ENCODE peak calls at places on chromosomes 13 and 19, in nine cellular contexts. J is GM23248, K is neural progenitor cell, D is PC-3, E is HCT116, Q is OCI-LY7, T is hepatocyte, H is GM23338, V is SK-N-SH. G is an unnamed sample.

GRCh38 chr19:8423821-8424223 is 10.7 kb downstream of the MARCHF2 start:
- DNase-seq in H (peak), D (peak), Q (no peak), E (peak), V (peak), T (peak), J (peak), K (no peak), G (no peak)

GRCh38 chr19:29364999-29365398 is 152.0 kb upstream of the UQCRFS1 start:
- DNase-seq in Q (no peak), E (no peak), J (no peak), T (no peak), K (no peak), H (no peak), V (no peak), D (no peak), G (no peak)

GRCh38 chr19:4889034-4889825 is 13.5 kb downstream of the ARRDC5 start:
- DNase-seq in H (no peak), V (no peak), Q (no peak), J (peak), K (no peak), T (no peak), E (no peak), D (peak), G (no peak)

GRCh38 chr19:3202346-3202745 is 16.6 kb downstream of the NCLN start:
- DNase-seq in Q (no peak), K (no peak), E (no peak), T (no peak), H (no peak), D (no peak), J (no peak), V (no peak), G (no peak)

GRCh38 chr13:60267498-60268202 is 103.9 kb upstream of the DIAPH3 start:
- DNase-seq in V (no peak), E (no peak), Q (peak), D (no peak), T (peak), H (peak), K (peak), J (peak), G (no peak)

GRCh38 chr13:40269086-40269485 is 397.4 kb downstream of the FOXO1 start:
- DNase-seq in K (no peak), J (no peak), D (no peak), H (no peak), Q (no peak), T (no peak), E (no peak), V (no peak), G (no peak)

GRCh38 chr19:39303373-39304184 is 7.4 kb downstream of the IFNL1 start:
- DNase-seq in E (no peak), V (no peak), J (no peak), Q (no peak), T (peak), D (no peak), H (peak), K (peak), G (no peak)

GRCh38 chr13:107680115-107680514 is 535.2 kb downstream of the LIG4 start:
- DNase-seq in K (no peak), H (no peak), D (peak), V (peak), J (peak), Q (no peak), E (no peak), T (no peak), G (no peak)

GRCh38 chr19:13959962-13960862 is 7.9 kb downstream of the DCAF15 start:
- DNase-seq in V (peak), D (no peak), E (no peak), K (peak), Q (no peak), H (peak), J (peak), T (peak), G (no peak)

GRCh38 chr13:85825454-85825853 is 26.2 kb upstream of the SLITRK6 start:
- DNase-seq in D (no peak), J (no peak), K (no peak), H (no peak), T (no peak), Q (no peak), E (no peak), V (no peak), G (no peak)

GRCh38 chr13:50376895-50377575 is 361.8 kb downstream of the KCNRG start:
- DNase-seq in T (no peak), J (no peak), Q (no peak), K (peak), D (peak), E (no peak), H (peak), V (no peak), G (no peak)

GRCh38 chr19:23403581-23404324 is 8.5 kb upstream of the ZNF91 start:
- DNase-seq in T (peak), D (no peak), H (peak), E (no peak), V (no peak), J (no peak), Q (no peak), K (peak), G (no peak)

GRCh38 chr19:40596608-40597328 is 4.4 kb upstream of the LTBP4 start:
- DNase-seq in Q (no peak), J (peak), V (peak), K (peak), D (peak), E (peak), T (peak), H (peak), G (no peak)

GRCh38 chr19:10503002-10503789 is at the start of gene KEAP1:
- DNase-seq in T (peak), D (peak), J (peak), K (peak), H (peak), V (peak), Q (peak), E (no peak), G (peak)

GRCh38 chr19:17323973-17324327 is 10.7 kb downstream of the ANO8 start:
- DNase-seq in V (no peak), K (no peak), Q (no peak), E (no peak), D (no peak), J (no peak), T (no peak), H (no peak), G (no peak)

GRCh38 chr13:48199404-48199991 is 33.5 kb upstream of the ITM2B start:
- DNase-seq in Q (no peak), D (no peak), K (no peak), T (no peak), E (no peak), J (no peak), V (no peak), H (no peak), G (no peak)

GRCh38 chr19:53871448-53871847 is 3.8 kb downstream of the MYADM start:
- DNase-seq in K (no peak), Q (no peak), J (no peak), E (no peak), H (no peak), V (no peak), D (no peak), T (no peak), G (no peak)

GRCh38 chr13:94112227-94112626 is 367.3 kb downstream of the DCT start:
- DNase-seq in E (no peak), H (no peak), T (no peak), V (no peak), J (peak), Q (no peak), D (peak), K (no peak), G (no peak)

GRCh38 chr13:36310417-36311108 is 12.9 kb upstream of the CCDC169 start:
- DNase-seq in T (no peak), V (no peak), E (no peak), H (no peak), Q (no peak), D (no peak), K (no peak), J (no peak), G (no peak)

GRCh38 chr19:8210660-8211101 is 1.5 kb downstream of the CERS4 start:
- DNase-seq in H (no peak), D (no peak), T (peak), J (no peak), E (no peak), Q (peak), V (no peak), K (no peak), G (no peak)

GRCh38 chr13:100394005-100394695 is 194.4 kb downstream of the GGACT start:
- DNase-seq in J (peak), E (peak), T (no peak), V (peak), K (no peak), D (no peak), H (no peak), Q (no peak), G (peak)

GRCh38 chr13:101111894-101112293 is 304.4 kb downstream of the NALCN start:
- DNase-seq in E (no peak), K (no peak), H (no peak), V (no peak), J (no peak), D (peak), Q (no peak), T (no peak), G (no peak)

GRCh38 chr19:45636275-45636674 is 2.9 kb downstream of the EML2 start:
- DNase-seq in H (no peak), T (no peak), E (no peak), V (no peak), J (no peak), D (no peak), Q (no peak), K (no peak), G (no peak)
- TF ChIP-seq EZH2phosphoT487 in H (no peak), T (no peak), E (no peak), V (no peak), J (no peak), D (no peak), Q (no peak), K (no peak), G (no peak)

DNA sequence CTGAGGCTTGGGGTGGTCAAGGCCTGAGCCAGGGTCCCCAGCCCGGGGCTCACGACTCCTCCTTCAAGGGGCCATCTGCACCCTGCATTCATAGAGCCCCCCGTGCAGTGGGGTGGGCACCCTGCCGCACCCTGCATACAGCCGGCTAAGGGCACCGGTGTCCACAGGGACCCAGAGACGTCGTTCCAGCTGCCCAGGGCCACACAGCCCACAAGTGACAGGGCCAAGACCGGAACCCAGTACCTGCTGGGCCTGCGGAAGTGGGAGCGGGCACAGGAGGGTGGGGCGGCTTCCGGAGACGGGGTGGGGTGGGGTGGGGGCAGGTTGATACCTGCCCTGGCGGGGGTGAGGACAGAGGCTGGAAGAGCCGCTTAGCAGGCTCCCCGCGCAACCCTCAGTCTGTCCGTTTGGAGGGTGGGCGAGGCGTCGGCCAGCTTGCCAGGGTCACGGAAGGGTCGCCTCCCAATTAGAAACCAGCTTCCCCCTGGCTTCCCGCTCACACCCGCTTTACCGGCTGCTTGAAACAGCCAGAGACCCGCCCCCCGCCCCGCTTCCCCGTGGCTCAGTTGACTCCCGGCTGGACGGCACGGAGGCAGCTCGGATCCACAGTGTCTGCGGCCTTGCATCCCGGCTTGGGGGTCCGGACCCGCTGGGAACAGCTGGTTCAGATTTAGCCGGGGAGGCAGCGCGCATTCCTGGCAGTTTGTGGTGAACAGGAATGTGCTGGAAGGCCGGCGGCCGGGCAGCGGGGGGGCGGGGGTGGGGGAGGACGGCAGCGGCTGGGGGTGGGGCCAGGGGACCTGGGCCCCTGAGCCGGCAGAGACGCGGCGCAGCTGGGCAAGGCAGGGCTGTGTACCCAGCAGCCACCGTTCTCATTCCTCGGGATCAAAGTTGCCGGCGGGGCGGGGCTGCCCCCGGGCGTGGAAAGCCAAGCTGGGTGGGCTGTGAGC is 1.8 kb downstream of the CNN2 start:
- DNase-seq in T (peak), V (peak), Q (peak), K (peak), D (peak), J (peak), E (peak), H (peak), G (peak)
- H2AFZ ChIP-seq in T (no peak), V (no peak), Q (no peak), K (no peak), D (peak), J (no peak), E (no peak), H (no peak), G (peak)

GRCh38 chr19:1401138-1401888 is at the start of gene GAMT:
- DNase-seq in E (no peak), H (peak), V (peak), J (peak), T (peak), K (peak), D (peak), Q (peak), G (peak)
- TF ChIP-seq EZH2phosphoT487 in E (no peak), H (no peak), V (no peak), J (no peak), T (no peak), K (no peak), D (no peak), Q (no peak), G (no peak)

GRCh38 chr13:97279913-97280312 is 57.8 kb downstream of the MBNL2 start:
- DNase-seq in Q (no peak), T (no peak), D (peak), H (no peak), K (no peak), E (no peak), V (no peak), J (peak), G (no peak)

GRCh38 chr13:97279079-97279411 is 56.9 kb downstream of the MBNL2 start:
- DNase-seq in E (no peak), T (no peak), V (no peak), H (no peak), J (peak), K (no peak), Q (no peak), D (no peak), G (no peak)

GRCh38 chr13:97280478-97280877 is 58.3 kb downstream of the MBNL2 start:
- DNase-seq in H (no peak), E (no peak), T (no peak), D (no peak), V (peak), J (peak), K (peak), Q (no peak), G (no peak)

GRCh38 chr13:97282705-97283104 is 60.6 kb downstream of the MBNL2 start:
- DNase-seq in Q (no peak), V (no peak), H (no peak), K (no peak), E (no peak), D (no peak), J (peak), T (no peak), G (no peak)

GRCh38 chr13:97281028-97281427 is 58.9 kb downstream of the MBNL2 start:
- DNase-seq in K (no peak), J (no peak), D (no peak), E (no peak), Q (no peak), V (no peak), H (no peak), T (no peak), G (no peak)
- H2AFZ ChIP-seq in K (no peak), J (no peak), D (no peak), E (no peak), Q (no peak), V (no peak), H (no peak), T (no peak), G (no peak)

GRCh38 chr13:113089693-113090414 is 15.7 kb upstream of the F7 start:
- DNase-seq in D (no peak), H (no peak), V (no peak), Q (no peak), J (no peak), E (no peak), K (no peak), T (no peak), G (no peak)
- TF ChIP-seq EZH2phosphoT487 in D (no peak), H (no peak), V (no peak), Q (no peak), J (no peak), E (no peak), K (no peak), T (no peak), G (no peak)